ENCODE peak calls at places on chromosomes 16 and 17, in nine cellular contexts. M is posterior cingulate gyrus; P is RWPE1; C is heart right ventricle; Y is stimulated activated CD4-positive, alpha-beta T cell treated with anti-CD3 and anti-CD28 coated beads, Interleukin-12 subunit alpha, Interleukin-12 subunit beta, amount 100 ng/mL, for 24 hours; I is NCI-H510A; F is T-helper 22 cell; V is mucosa of gallbladder; E is A673. O is an unnamed sample.

GRCh38 chr16:87190288-87191240 is 126.6 kb downstream of the C16orf95 start:
- DNase-seq in V (no peak), Y (no peak), F (no peak), E (no peak), C (no peak), I (no peak), P (no peak), M (no peak), O (no peak)

GRCh38 chr17:76659928-76660614 is 16.5 kb upstream of the ST6GALNAC1 start:
- DNase-seq in Y (no peak), M (peak; percentile 72), E (no peak), V (no peak), C (no peak), I (no peak), F (peak; percentile 27), P (peak; percentile 15), O (no peak)

GRCh38 chr17:80893604-80894438 is 97.8 kb upstream of the CHMP6 start:
- DNase-seq in P (no peak), F (no peak), C (no peak), E (no peak), V (no peak), I (no peak), Y (no peak), M (peak; percentile 67), O (no peak)

GRCh38 chr17:38463451-38463858 is 35.2 kb downstream of the ARHGAP23 start:
- DNase-seq in P (no peak), C (peak; percentile 70), I (no peak), F (no peak), Y (no peak), M (no peak), V (peak; percentile 50), E (no peak), O (no peak)

GRCh38 chr16:28975158-28975603 is 603 bp downstream of the SPNS1 start:
- DNase-seq in C (no peak), V (no peak), Y (no peak), E (no peak), I (no peak), M (no peak), F (no peak), P (peak; percentile 6), O (no peak)

GRCh38 chr16:88988980-88989791 is 12.2 kb upstream of the CBFA2T3 start:
- DNase-seq in V (no peak), P (no peak), Y (no peak), E (no peak), M (peak; percentile 76), C (no peak), F (no peak), I (no peak), O (no peak)

GRCh38 chr17:39236383-39236927 is 10.7 kb upstream of the STAC2 start:
- DNase-seq in Y (no peak), F (no peak), I (no peak), V (no peak), M (peak; percentile 36), E (no peak), C (no peak), P (no peak), O (no peak)

GRCh38 chr16:89593841-89594240 is 18.3 kb downstream of the CPNE7 start:
- DNase-seq in F (peak; percentile 55), V (no peak), M (no peak), C (no peak), I (no peak), Y (no peak), P (no peak), E (no peak), O (no peak)

GRCh38 chr16:11439216-11439615 is 94.0 kb downstream of the RMI2 start:
- DNase-seq in V (no peak), Y (no peak), I (no peak), F (no peak), C (no peak), E (no peak), M (peak; percentile 51), P (no peak), O (no peak)

GRCh38 chr16:20868890-20869289 is 31.3 kb downstream of the DCUN1D3 start:
- DNase-seq in E (no peak), V (peak; percentile 88), M (peak; percentile 97), C (peak; percentile 92), Y (no peak), F (no peak), I (no peak), P (no peak), O (no peak)

GRCh38 chr17:57806083-57806830 is 43.6 kb downstream of the MRPS23 start:
- DNase-seq in Y (no peak), C (no peak), F (no peak), V (no peak), I (no peak), P (no peak), M (no peak), E (no peak), O (no peak)

GRCh38 chr16:73846292-73846849 is 450.2 kb upstream of the PSMD7 start:
- DNase-seq in V (no peak), Y (no peak), P (no peak), I (no peak), C (no peak), E (peak; percentile 57), F (no peak), M (peak; percentile 86), O (no peak)

GRCh38 chr17:82280537-82280936 is 7.0 kb upstream of the CSNK1D start:
- DNase-seq in F (no peak), P (no peak), E (no peak), I (no peak), Y (no peak), V (no peak), C (no peak), M (peak; percentile 43), O (no peak)

GRCh38 chr17:53353919-53354351 is 468.8 kb upstream of the KIF2B start:
- DNase-seq in M (peak; percentile 58), E (no peak), P (peak; percentile 2), V (no peak), C (no peak), Y (no peak), F (no peak), I (no peak), O (peak; percentile 38)

GRCh38 chr17:45160505-45161287 is 979 bp upstream of the HEXIM2 start:
- DNase-seq in M (peak; percentile 93), P (no peak), F (peak; percentile 44), V (no peak), I (peak; percentile 54), C (peak; percentile 75), E (peak; percentile 42), Y (peak; percentile 49), O (no peak)

GRCh38 chr17:55144518-55144917 is 120.2 kb upstream of the HLF start:
- DNase-seq in I (peak; percentile 32), V (no peak), P (no peak), F (no peak), M (no peak), Y (no peak), C (no peak), E (no peak), O (no peak)